ENCODE peak calls at places on chromosomes 12 and 14, in eight cellular contexts. H is NCI-H510A; X is central memory CD4-positive, alpha-beta T cell; W is left colon; F is GM12864; J is activated CD8-positive, alpha-beta T cell treated with anti-CD3 and anti-CD28 coated beads for 36 hours; E is IMR-90; S is sciatic nerve. K is an unnamed sample.

GRCh38 chr12:80400591-80400991 is 43.4 kb upstream of the PTPRQ start:
- DNase-seq in X (no peak), S (no peak), E (no peak), W (no peak), F (no peak), H (no peak), J (no peak), K (no peak)

GRCh38 chr14:90576581-90576980 is 179.8 kb downstream of the CALM1 start:
- DNase-seq in S (no peak), F (no peak), W (no peak), J (no peak), X (no peak), E (peak; percentile 30), H (no peak), K (no peak)

GRCh38 chr14:39884091-39884490 is 451.9 kb upstream of the FBXO33 start:
- DNase-seq in H (no peak), F (no peak), J (no peak), E (no peak), W (no peak), S (no peak), X (no peak), K (no peak)

GRCh38 chr12:85782711-85783110 is 53.5 kb downstream of the RASSF9 start:
- DNase-seq in H (no peak), S (no peak), E (no peak), F (no peak), J (no peak), W (no peak), X (no peak), K (no peak)

GRCh38 chr14:24379907-24380746 is 12.1 kb downstream of the NFATC4 start:
- DNase-seq in J (no peak), W (no peak), F (no peak), X (no peak), E (no peak), H (no peak), S (no peak), K (no peak)

GRCh38 chr12:56152756-56153137 is 360 bp downstream of the MYL6B start:
- DNase-seq in E (no peak), H (no peak), S (no peak), X (no peak), W (no peak), J (no peak), F (no peak), K (no peak)

GRCh38 chr12:126112141-126112540 is 1046.9 kb downstream of the AACS start:
- DNase-seq in H (no peak), X (no peak), E (no peak), J (no peak), W (no peak), S (no peak), F (no peak), K (no peak)

GRCh38 chr14:104966261-104967143 is 11.7 kb downstream of the AHNAK2 start:
- DNase-seq in X (no peak), H (no peak), S (no peak), E (no peak), W (no peak), J (no peak), F (no peak), K (no peak)

GRCh38 chr14:53128303-53128702 is 24.8 kb downstream of the DDHD1 start:
- DNase-seq in E (no peak), X (no peak), S (no peak), J (no peak), F (no peak), H (no peak), W (no peak), K (no peak)

GRCh38 chr14:20302042-20302761 is 3.5 kb downstream of the TTC5 start:
- DNase-seq in F (no peak), E (peak; percentile 61), J (no peak), X (no peak), W (no peak), S (no peak), H (no peak), K (no peak)

GRCh38 chr12:94535614-94535932 is 75.9 kb upstream of the CEP83 start:
- DNase-seq in X (no peak), F (no peak), S (no peak), J (no peak), W (no peak), E (no peak), H (peak; percentile 64), K (no peak)

K was measured in SIG-M5.